ENCODE peak calls at places on chromosomes 3 and 15, in nine cellular contexts. U is HFFc6; X is RCC 7860; L is ACHN; F is activated T-helper 1 cell treated with anti-CD3 and anti-CD28 coated beads, Interleukin-2, amount 50 U/mL, for 16 hours; E is stimulated activated naive CD4-positive, alpha-beta T cell; W is DMS53; G is OCI-LY7; I is fibroblast of lung. S is an unnamed sample.

GRCh38 chr3:67608034-67608433 is 46.4 kb downstream of the SUCLG2 start:
- DNase-seq in U (no peak), X (no peak), L (no peak), F (no peak), E (no peak), W (no peak), G (no peak), I (no peak), S (no peak)

GRCh38 chr15:37361621-37362020 is 261.3 kb upstream of the MEIS2 start:
- DNase-seq in U (no peak), X (no peak), L (no peak), F (no peak), E (no peak), W (no peak), G (no peak), I (no peak), S (no peak)

GRCh38 chr15:96087180-96087886 is 243.2 kb upstream of the NR2F2 start:
- DNase-seq in U (no peak), X (no peak), L (no peak), F (no peak), E (no peak), W (no peak), G (no peak), I (no peak), S (no peak)

GRCh38 chr3:134567605-134568004 is 81.7 kb downstream of the CEP63 start:
- DNase-seq in U (no peak), X (no peak), L (no peak), F (no peak), E (no peak), W (no peak), G (no peak), I (peak), S (no peak)

GRCh38 chr15:74789171-74789627 is 7.3 kb downstream of the CSK start:
- DNase-seq in U (no peak), X (no peak), L (no peak), F (no peak), E (peak), W (no peak), G (peak), I (no peak), S (no peak)

GRCh38 chr3:12193485-12194165 is 34.9 kb upstream of the TIMP4 start:
- DNase-seq in U (peak), X (peak), L (peak), F (no peak), E (no peak), W (peak), G (no peak), I (peak), S (peak)

GRCh38 chr3:135766113-135766512 is 199.4 kb upstream of the PPP2R3A start:
- DNase-seq in U (no peak), X (no peak), L (no peak), F (no peak), E (no peak), W (no peak), G (no peak), I (no peak), S (no peak)

GRCh38 chr3:45777111-45777752 is 19.1 kb downstream of the SLC6A20 start:
- DNase-seq in U (no peak), X (no peak), L (no peak), F (no peak), E (no peak), W (no peak), G (no peak), I (no peak), S (no peak)

GRCh38 chr15:37204698-37205097 is 104.3 kb upstream of the MEIS2 start:
- DNase-seq in U (no peak), X (no peak), L (no peak), F (no peak), E (no peak), W (peak), G (no peak), I (no peak), S (no peak)

GRCh38 chr15:89767411-89767915 is 8.7 kb upstream of the MESP2 start:
- DNase-seq in U (no peak), X (no peak), L (no peak), F (no peak), E (no peak), W (no peak), G (no peak), I (no peak), S (no peak)

GRCh38 chr15:26983822-26984221 is 12.8 kb downstream of the GABRG3 start:
- DNase-seq in U (no peak), X (no peak), L (peak), F (no peak), E (no peak), W (peak), G (no peak), I (no peak), S (no peak)

GRCh38 chr3:13718000-13718399 is 161.9 kb downstream of the WNT7A start:
- DNase-seq in U (no peak), X (no peak), L (no peak), F (no peak), E (no peak), W (no peak), G (no peak), I (no peak), S (no peak)

GRCh38 chr15:72092011-72092410 is 25.9 kb downstream of the MYO9A start:
- DNase-seq in U (no peak), X (no peak), L (no peak), F (no peak), E (no peak), W (no peak), G (no peak), I (no peak), S (no peak)

GRCh38 chr3:3641877-3642276 is 157.4 kb upstream of the LRRN1 start:
- DNase-seq in U (no peak), X (no peak), L (no peak), F (no peak), E (no peak), W (no peak), G (no peak), I (no peak), S (no peak)

GRCh38 chr15:77819271-77819806 is 186.6 kb upstream of the LINGO1 start:
- DNase-seq in U (no peak), X (no peak), L (no peak), F (no peak), E (no peak), W (peak), G (no peak), I (no peak), S (no peak)

GRCh38 chr3:46713048-46713897 is 4.4 kb downstream of the PRSS50 start:
- DNase-seq in U (no peak), X (no peak), L (no peak), F (no peak), E (no peak), W (no peak), G (no peak), I (no peak), S (no peak)

GRCh38 chr15:43493687-43494472 is 924 bp upstream of the TP53BP1 start:
- DNase-seq in U (no peak), X (no peak), L (no peak), F (no peak), E (no peak), W (peak), G (no peak), I (no peak), S (no peak)

GRCh38 chr3:25856902-25857518 is 67.1 kb downstream of the OXSM start:
- DNase-seq in U (peak), X (peak), L (peak), F (no peak), E (no peak), W (peak), G (peak), I (peak), S (peak)

GRCh38 chr15:92820233-92821021 is 79.7 kb upstream of the CHD2 start:
- DNase-seq in U (peak), X (peak), L (peak), F (peak), E (peak), W (peak), G (peak), I (peak), S (peak)

GRCh38 chr15:26771168-26771916 is 1.5 kb downstream of the GABRB3 start:
- DNase-seq in U (no peak), X (no peak), L (no peak), F (no peak), E (no peak), W (no peak), G (no peak), I (no peak), S (no peak)

S was measured in AML-193.